ENCODE peak calls at places on chromosomes 4 and X, in six cellular contexts. E is ascending aorta, J is epithelial cell of esophagus, S is cardiac muscle cell, K is MM.1S, N is fibroblast of lung. D is an unnamed sample.
A peak's percentile ranks its signal among the peaks of the same experiment; 100 is the strongest.

GRCh38 chr4:183504930-183505555 is at the start of gene ING2:
- DNase-seq in E (no peak), J (peak; percentile 82), S (peak; percentile 76), K (peak; percentile 77), N (no peak), D (peak; percentile 91)

GRCh38 chr4:8279321-8280157 is 10.0 kb downstream of the HTRA3 start:
- DNase-seq in E (no peak), J (no peak), S (no peak), K (no peak), N (no peak), D (no peak)

GRCh38 chr4:111807556-111807955 is 337.7 kb upstream of the FAM241A start:
- DNase-seq in E (no peak), J (no peak), S (peak; percentile 54), K (no peak), N (no peak), D (no peak)

GRCh38 chr4:186144596-186145569 is 40.4 kb downstream of the FAM149A start:
- DNase-seq in E (no peak), J (peak; percentile 53), S (peak; percentile 87), K (peak; percentile 26), N (peak; percentile 76), D (peak; percentile 69)

GRCh38 chr4:88219099-88219498 is 60.7 kb upstream of the ABCG2 start:
- DNase-seq in E (no peak), J (peak; percentile 60), S (peak; percentile 68), K (peak; percentile 61), N (peak; percentile 48), D (peak; percentile 45)

GRCh38 chrX:37776283-37776986 is 3.4 kb upstream of the CYBB start:
- DNase-seq in E (no peak), J (no peak), S (no peak), K (peak; percentile 58), N (no peak), D (no peak)

GRCh38 chrX:45300638-45301037 is 100.0 kb upstream of the DIPK2B start:
- DNase-seq in E (no peak), J (no peak), S (no peak), K (no peak), N (no peak), D (no peak)

GRCh38 chr4:74320559-74321118 is 12.4 kb downstream of the EPGN start:
- DNase-seq in E (no peak), J (peak; percentile 96), S (peak; percentile 60), K (peak; percentile 94), N (peak; percentile 53), D (peak; percentile 42)

GRCh38 chr4:141376769-141377168 is 156.1 kb downstream of the ZNF330 start:
- DNase-seq in E (no peak), J (no peak), S (no peak), K (no peak), N (no peak), D (no peak)

GRCh38 chrX:149010026-149010898 is 494.8 kb downstream of the IDS start:
- DNase-seq in E (no peak), J (no peak), S (no peak), K (no peak), N (no peak), D (no peak)

GRCh38 chr4:156298230-156298629 is 344.6 kb upstream of the CTSO start:
- DNase-seq in E (no peak), J (peak; percentile 35), S (no peak), K (no peak), N (peak; percentile 95), D (no peak)

GRCh38 chr4:73021634-73022033 is 47.9 kb downstream of the COX18 start:
- DNase-seq in E (no peak), J (peak; percentile 73), S (peak; percentile 58), K (peak; percentile 26), N (peak; percentile 51), D (peak; percentile 36)

GRCh38 chr4:55791666-55792065 is 27.9 kb upstream of the EXOC1L start:
- DNase-seq in E (no peak), J (peak; percentile 45), S (no peak), K (no peak), N (peak; percentile 1), D (no peak)

GRCh38 chr4:133148690-133149363 is at the start of gene PCDH10:
- DNase-seq in E (peak; percentile 77), J (peak; percentile 93), S (peak; percentile 96), K (peak; percentile 91), N (peak; percentile 94), D (peak; percentile 78)

GRCh38 chr4:155676430-155676825 is 9.8 kb downstream of the GUCY1A1 start:
- DNase-seq in E (no peak), J (peak; percentile 18), S (peak; percentile 42), K (no peak), N (peak; percentile 1), D (no peak)

GRCh38 chrX:22634751-22635150 is 362.0 kb downstream of the CBLL2 start:
- DNase-seq in E (no peak), J (no peak), S (no peak), K (no peak), N (peak; percentile 61), D (no peak)

GRCh38 chr4:23438764-23439163 is 451.1 kb downstream of the PPARGC1A start:
- DNase-seq in E (no peak), J (peak; percentile 15), S (no peak), K (no peak), N (peak; percentile 84), D (no peak)

GRCh38 chr4:135186002-135186401 is 984.4 kb upstream of the PABPC4L start:
- DNase-seq in E (no peak), J (no peak), S (no peak), K (no peak), N (no peak), D (no peak)

GRCh38 chr4:174365018-174365587 is 81.4 kb downstream of the CEP44 start:
- DNase-seq in E (no peak), J (peak; percentile 49), S (peak; percentile 54), K (peak; percentile 35), N (peak; percentile 20), D (peak; percentile 7)

GRCh38 chr4:100372432-100372831 is 145.4 kb downstream of the EMCN start:
- DNase-seq in E (no peak), J (peak; percentile 6), S (peak; percentile 33), K (no peak), N (no peak), D (no peak)
- TF ChIP-seq CTCF in E (no peak), J (peak; percentile 44), S (peak; percentile 68), K (peak; percentile 29), N (peak; percentile 26), D (no peak)

DNA sequence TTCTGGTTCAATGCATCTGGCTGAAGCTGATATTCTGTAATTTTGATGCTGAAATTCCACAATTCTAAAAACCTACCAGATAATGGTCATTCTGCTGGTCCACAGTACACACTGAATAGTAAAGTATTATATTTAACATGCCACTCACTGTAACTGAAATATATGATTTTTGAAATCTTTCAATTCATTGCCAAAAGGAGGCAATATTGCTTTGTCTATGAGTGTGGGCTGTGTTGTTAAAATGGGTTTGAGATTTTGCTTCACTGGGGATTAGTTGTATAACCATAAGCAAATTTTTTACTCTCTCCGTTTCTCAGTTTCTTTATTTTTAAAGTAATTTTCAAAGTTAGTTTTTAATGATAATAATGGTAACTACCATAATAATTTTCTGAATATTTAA is 1404.1 kb upstream of the IGFBP7 start:
- DNase-seq in E (no peak), J (no peak), S (peak; percentile 6), K (no peak), N (no peak), D (no peak)
- TF ChIP-seq CTCF in E (no peak), J (no peak), S (no peak), K (no peak), N (no peak), D (no peak)

GRCh38 chr4:169184236-169184635 is 86.5 kb downstream of the SH3RF1 start:
- DNase-seq in E (no peak), J (no peak), S (no peak), K (no peak), N (peak; percentile 42), D (no peak)

GRCh38 chr4:169184686-169185085 is 86.1 kb downstream of the SH3RF1 start:
- DNase-seq in E (no peak), J (peak; percentile 49), S (no peak), K (no peak), N (no peak), D (no peak)

GRCh38 chr4:169183581-169183980 is 87.2 kb downstream of the SH3RF1 start:
- DNase-seq in E (no peak), J (no peak), S (no peak), K (no peak), N (no peak), D (no peak)

GRCh38 chr4:169188204-169188603 is 82.6 kb downstream of the SH3RF1 start:
- DNase-seq in E (no peak), J (no peak), S (no peak), K (no peak), N (no peak), D (no peak)

DNA sequence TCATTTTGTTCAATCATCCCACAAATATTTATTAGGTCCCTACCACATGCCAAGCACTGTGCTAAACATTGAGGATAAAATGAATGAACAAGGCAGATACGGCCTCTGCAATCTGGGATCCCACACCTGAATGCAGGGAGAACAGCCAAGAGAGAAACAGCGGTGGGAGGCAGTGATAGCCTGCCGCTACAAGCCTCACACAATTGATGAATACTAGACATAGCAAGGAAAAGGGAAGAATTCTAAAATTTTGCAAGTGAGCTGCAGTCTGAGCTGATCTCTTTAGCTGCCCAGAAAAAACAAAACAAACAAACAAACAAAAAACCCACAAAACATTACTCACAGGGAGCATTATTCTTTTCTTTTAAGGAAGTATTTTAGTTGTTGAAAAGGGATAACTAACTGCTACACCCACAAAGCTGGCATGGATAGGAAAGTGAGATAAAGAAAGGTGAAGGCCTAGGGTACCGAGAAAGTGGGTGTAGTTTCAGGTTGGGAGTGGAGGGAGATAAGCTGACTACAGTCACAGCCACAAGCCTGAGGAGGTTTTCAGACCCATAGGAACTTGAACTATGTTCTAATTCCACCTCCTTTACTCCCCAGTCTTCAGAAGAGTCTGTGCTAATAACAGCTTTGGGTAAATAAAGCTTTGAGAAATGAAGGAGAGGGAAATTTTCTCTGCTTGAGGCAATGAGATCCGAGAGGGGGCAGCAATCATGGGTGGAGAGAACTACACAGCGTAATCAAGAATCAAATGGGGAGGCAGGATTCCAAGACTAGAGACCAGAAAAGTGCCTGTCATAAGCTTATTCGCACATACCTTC is 85.4 kb downstream of the SH3RF1 start:
- DNase-seq in E (no peak), J (peak; percentile 18), S (no peak), K (no peak), N (no peak), D (no peak)
- TF ChIP-seq CTCF in E (no peak), J (peak; percentile 20), S (peak; percentile 17), K (no peak), N (no peak), D (no peak)

GRCh38 chr4:139704915-139705485 is 39.4 kb downstream of the MGST2 start:
- DNase-seq in E (no peak), J (peak; percentile 44), S (no peak), K (no peak), N (peak; percentile 31), D (no peak)
- TF ChIP-seq CTCF in E (no peak), J (peak; percentile 38), S (peak; percentile 19), K (peak; percentile 26), N (no peak), D (no peak)

DNA sequence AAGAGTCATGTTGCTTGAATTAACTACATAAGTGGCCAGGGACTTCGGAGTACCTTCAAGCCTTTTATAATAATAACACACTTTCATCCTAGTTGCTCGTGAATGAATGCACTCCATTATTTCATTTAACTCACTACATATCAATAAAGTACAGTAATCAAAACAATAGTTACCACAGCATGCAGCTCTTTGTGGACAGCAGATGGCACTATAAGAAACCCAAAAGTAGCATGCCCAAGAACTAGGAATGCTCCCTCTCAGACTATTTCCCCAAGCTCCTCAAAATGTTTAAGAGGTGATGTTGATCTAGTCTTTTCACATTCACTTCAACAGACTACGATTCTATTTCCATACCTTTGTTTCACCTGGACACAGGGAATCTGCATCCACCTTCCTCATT is 500.8 kb upstream of the DIAPH2 start:
- DNase-seq in E (no peak), J (no peak), S (no peak), K (peak; percentile 24), N (no peak), D (no peak)
- TF ChIP-seq CTCF in E (no peak), J (peak; percentile 43), S (peak; percentile 25), K (peak; percentile 42), N (peak; percentile 22), D (no peak)

D was measured in GM20000.